ENCODE peak calls at places on chromosomes 13 and 19, in five cellular contexts. V, B, U, Q and A are unnamed samples.

GRCh38 chr13:111639994-111640393 is 319.6 kb downstream of the TEX29 start:
- DNase-seq in V (no peak), B (no peak), U (no peak), Q (no peak), A (no peak)

GRCh38 chr19:10356431-10356830 is 17.0 kb upstream of the ICAM3 start:
- DNase-seq in V (no peak), B (no peak), U (no peak), Q (no peak), A (no peak)

GRCh38 chr13:101942038-101942437 is 459.8 kb downstream of the FGF14 start:
- DNase-seq in V (peak), B (peak), U (peak), Q (peak), A (peak)

GRCh38 chr13:23681253-23681652 is 111.0 kb downstream of the TNFRSF19 start:
- DNase-seq in V (peak), B (peak), U (no peak), Q (no peak), A (no peak)

GRCh38 chr13:29556742-29557141 is 38.7 kb downstream of the SLC7A1 start:
- DNase-seq in V (no peak), B (no peak), U (no peak), Q (no peak), A (no peak)

GRCh38 chr19:31141301-31141700 is 207.9 kb downstream of the TSHZ3 start:
- DNase-seq in V (no peak), B (no peak), U (no peak), Q (no peak), A (no peak)

GRCh38 chr13:103040006-103040405 is 26.2 kb downstream of the SLC10A2 start:
- DNase-seq in V (no peak), B (no peak), U (no peak), Q (no peak), A (no peak)

GRCh38 chr19:6417713-6418561 is 6.7 kb downstream of the KHSRP start:
- DNase-seq in V (peak), B (no peak), U (no peak), Q (peak), A (peak)

GRCh38 chr19:17564783-17565182 is 9.3 kb downstream of the COLGALT1 start:
- DNase-seq in V (no peak), B (no peak), U (no peak), Q (no peak), A (no peak)

GRCh38 chr19:10919352-10920287 is 8.8 kb downstream of the YIPF2 start:
- DNase-seq in V (no peak), B (no peak), U (no peak), Q (no peak), A (no peak)

GRCh38 chr19:17806945-17807344 is 12.0 kb downstream of the B3GNT3 start:
- DNase-seq in V (no peak), B (no peak), U (no peak), Q (no peak), A (no peak)

GRCh38 chr19:35136977-35137702 is 1.5 kb upstream of the FXYD1 start:
- DNase-seq in V (peak), B (no peak), U (no peak), Q (no peak), A (no peak)

GRCh38 chr19:18438331-18439024 is 545 bp upstream of the ISYNA1 start:
- DNase-seq in V (peak), B (peak), U (no peak), Q (peak), A (no peak)

GRCh38 chr19:47258434-47258833 is 2.1 kb downstream of the CCDC9 start:
- DNase-seq in V (no peak), B (no peak), U (no peak), Q (no peak), A (no peak)
- H3K4me3 ChIP-seq in V (peak), B (no peak), U (peak), Q (peak), A (peak)

DNA sequence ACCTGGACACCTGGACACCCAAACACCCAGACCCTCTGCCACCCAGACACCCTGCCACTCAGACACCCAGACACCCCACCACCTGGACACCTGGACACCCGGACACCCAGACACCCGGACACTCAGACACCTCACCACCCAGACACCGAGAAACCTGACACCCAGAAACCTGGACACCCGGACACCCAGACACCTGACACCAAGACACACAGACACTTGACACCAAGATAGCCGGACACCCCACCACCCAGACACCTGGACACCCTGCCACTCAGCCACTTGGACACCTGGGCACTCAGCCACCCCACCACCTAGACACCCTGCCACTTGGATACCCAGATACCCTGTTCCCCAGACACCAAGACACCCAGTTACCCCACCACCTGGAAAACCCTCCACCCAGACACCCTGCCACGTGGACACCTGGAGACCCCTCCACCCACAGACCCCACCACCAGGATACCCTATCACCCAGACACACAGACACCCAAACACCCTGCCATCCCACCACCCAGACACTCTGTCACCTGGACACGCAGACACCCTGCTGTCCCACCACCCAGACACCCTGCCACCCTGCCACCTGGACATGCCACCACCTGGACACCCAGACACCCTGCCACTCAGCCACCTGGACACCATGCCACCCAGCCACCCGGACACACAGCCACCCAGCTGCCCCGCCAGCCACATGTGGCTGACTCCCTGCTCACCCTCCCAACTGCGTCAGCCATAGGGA is 17.4 kb downstream of the C19orf12 start:
- DNase-seq in V (no peak), B (no peak), U (no peak), Q (no peak), A (no peak)
- TF ChIP-seq EZH2phosphoT487 in V (no peak), B (no peak), U (no peak), Q (no peak), A (no peak)

DNA sequence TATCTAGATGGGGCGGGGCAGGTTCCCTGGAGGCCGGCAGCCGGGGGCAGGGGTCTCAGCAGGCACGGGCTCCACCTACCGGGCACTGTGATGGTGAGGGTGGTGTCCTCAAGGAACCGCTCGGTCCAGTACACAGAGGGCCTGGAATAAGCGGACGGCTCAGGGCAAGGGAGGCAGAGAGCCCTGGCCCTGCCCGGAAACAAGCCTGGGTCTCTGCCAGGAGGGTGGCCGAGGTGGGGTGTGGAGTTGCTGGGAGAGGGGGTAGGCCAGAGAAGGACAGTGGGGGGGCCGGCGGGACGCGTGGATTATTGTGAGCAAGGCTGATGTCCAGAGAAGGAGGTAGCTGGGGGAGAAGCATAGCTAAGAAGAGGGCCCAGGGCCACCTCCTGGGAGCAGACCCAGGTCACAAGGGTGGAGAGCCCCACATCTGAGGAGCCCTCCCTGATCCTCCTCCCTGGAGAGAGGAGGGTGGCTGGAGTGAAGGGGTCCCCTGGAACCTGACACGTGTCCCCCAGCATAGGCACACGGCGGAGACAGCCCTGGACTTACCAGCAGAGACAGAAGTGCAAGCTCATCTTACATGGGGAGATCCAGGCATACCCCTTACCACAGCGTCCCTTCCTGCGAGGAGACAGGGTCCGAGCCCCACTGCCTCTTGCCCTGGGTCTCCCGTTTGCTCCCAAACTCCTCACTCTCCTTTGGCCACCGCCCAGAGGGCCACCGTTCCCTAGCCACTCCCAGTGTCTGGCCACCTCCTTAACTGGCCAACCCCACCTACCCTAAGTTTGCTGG is 29.0 kb upstream of the MIER2 start:
- DNase-seq in V (no peak), B (no peak), U (no peak), Q (no peak), A (no peak)
- H3K4me3 ChIP-seq in V (no peak), B (no peak), U (no peak), Q (no peak), A (no peak)

GRCh38 chr13:42401376-42401775 is 129.4 kb downstream of the AKAP11 start:
- DNase-seq in V (no peak), B (no peak), U (no peak), Q (no peak), A (no peak)

GRCh38 chr13:42400188-42400833 is 128.4 kb downstream of the AKAP11 start:
- DNase-seq in V (no peak), B (no peak), U (no peak), Q (no peak), A (no peak)

GRCh38 chr13:42409061-42409460 is 137.1 kb downstream of the AKAP11 start:
- DNase-seq in V (no peak), B (no peak), U (no peak), Q (peak), A (no peak)

DNA sequence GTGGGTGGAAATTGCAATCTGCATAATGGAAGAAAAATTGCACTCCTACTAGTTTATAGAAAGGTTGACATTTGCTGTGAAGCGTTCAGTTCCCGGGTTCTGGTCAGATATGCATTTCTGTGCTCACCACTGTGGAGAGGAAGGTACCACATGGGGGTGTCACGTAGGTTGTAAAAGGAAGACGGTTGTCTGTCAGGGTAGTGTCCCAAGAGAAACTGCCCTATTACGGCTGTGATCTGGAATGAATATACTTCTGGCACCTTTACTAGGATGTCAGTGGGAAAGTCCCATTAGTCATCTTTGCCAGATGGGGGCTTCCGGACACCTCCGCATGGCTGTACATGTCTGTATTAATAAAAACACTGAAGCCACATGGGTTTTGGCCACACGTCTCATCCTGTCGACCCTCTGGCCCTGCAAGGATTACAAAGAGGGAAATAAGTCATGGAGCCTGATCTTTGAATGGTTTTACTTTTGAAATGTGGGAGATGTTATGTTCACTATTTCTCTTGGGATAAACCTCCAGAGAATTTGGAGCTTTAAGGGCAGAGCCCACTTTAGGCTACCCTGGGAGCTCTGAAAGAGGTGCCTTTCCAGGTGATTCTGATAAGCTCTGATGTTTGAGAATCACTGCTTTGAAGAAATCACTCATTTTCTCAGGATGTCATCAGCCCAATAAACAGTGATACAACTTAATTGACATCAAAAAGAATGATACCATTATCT is 133.9 kb downstream of the AKAP11 start:
- DNase-seq in V (peak), B (no peak), U (no peak), Q (no peak), A (peak)
- TF ChIP-seq EZH2phosphoT487 in V (no peak), B (no peak), U (no peak), Q (no peak), A (no peak)

GRCh38 chr13:52597676-52598075 is 44.6 kb upstream of the HNRNPA1L2 start:
- DNase-seq in V (no peak), B (no peak), U (no peak), Q (no peak), A (no peak)

GRCh38 chr13:52599853-52600603 is 42.2 kb upstream of the HNRNPA1L2 start:
- DNase-seq in V (peak), B (peak), U (peak), Q (peak), A (no peak)

GRCh38 chr13:52599037-52599852 is 43.0 kb upstream of the HNRNPA1L2 start:
- DNase-seq in V (peak), B (no peak), U (no peak), Q (no peak), A (no peak)

DNA sequence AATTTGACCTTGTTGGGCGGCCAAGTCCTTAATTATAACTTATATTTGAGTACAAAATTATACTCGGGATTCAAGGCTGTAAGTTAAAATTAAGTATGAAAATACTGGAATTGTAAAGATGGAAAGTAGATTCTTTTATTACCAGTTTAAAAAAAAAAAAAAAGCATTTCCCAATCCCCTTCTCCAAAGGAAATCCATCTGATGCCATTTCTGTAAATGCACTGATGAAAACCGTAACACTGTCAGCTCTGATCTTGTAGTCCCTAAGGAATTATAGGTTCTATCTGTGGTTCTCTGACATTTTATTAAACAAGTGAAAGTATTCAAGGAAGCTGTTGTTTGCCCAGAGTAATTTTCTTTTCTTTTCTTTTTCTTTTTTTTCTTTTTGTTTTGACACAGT is 41.6 kb upstream of the HNRNPA1L2 start:
- DNase-seq in V (peak), B (no peak), U (no peak), Q (no peak), A (no peak)
- H3K4me3 ChIP-seq in V (peak), B (peak), U (no peak), Q (peak), A (peak)